ENCODE peak calls at places on chromosome 3, in five cellular contexts. X is activated CD8-positive, alpha-beta memory T cell treated with anti-CD3 and anti-CD28 coated beads, Interleukin-2, amount 10 ng/mL, durations not matched to agents 7 days and 5 days; I is esophagus mucosa; M is omental fat pad; J is K562. Y is an unnamed sample.
A peak's percentile ranks its signal among the peaks of the same experiment; 100 is the strongest.

GRCh38 chr3:115550285-115550741 is 73.0 kb upstream of the GAP43 start:
- ATAC-seq in I (no peak), J (no peak), X (no peak), M (no peak), Y (no peak)

GRCh38 chr3:45381168-45381852 is 7.1 kb upstream of the LARS2 start:
- ATAC-seq in J (peak; percentile 67), I (peak; percentile 22), X (no peak), M (no peak), Y (no peak)

GRCh38 chr3:29513236-29513635 is 232.4 kb downstream of the RBMS3 start:
- ATAC-seq in X (no peak), I (no peak), M (no peak), J (no peak), Y (no peak)

GRCh38 chr3:8663177-8664061 is 18.8 kb upstream of the SSUH2 start:
- ATAC-seq in M (no peak), I (peak; percentile 65), X (no peak), J (peak; percentile 97), Y (no peak)

GRCh38 chr3:23928525-23928924 is 11.6 kb downstream of the RPL15 start:
- ATAC-seq in J (peak; percentile 7), X (no peak), I (peak; percentile 65), M (no peak), Y (no peak)

GRCh38 chr3:51637941-51638471 is 33.0 kb upstream of the TEX264 start:
- ATAC-seq in M (peak; percentile 68), I (peak; percentile 91), X (peak; percentile 67), J (peak; percentile 99), Y (peak; percentile 56)

GRCh38 chr3:16883726-16884083 is 1.1 kb upstream of the PLCL2 start:
- ATAC-seq in I (no peak), M (no peak), X (no peak), J (no peak), Y (no peak)

GRCh38 chr3:49930922-49931321 is 1.3 kb upstream of the MON1A start:
- ATAC-seq in I (no peak), J (peak; percentile 76), X (no peak), M (no peak), Y (no peak)

GRCh38 chr3:72342450-72342849 is 505.8 kb downstream of the SHQ1 start:
- ATAC-seq in J (no peak), M (no peak), X (no peak), I (no peak), Y (no peak)

GRCh38 chr3:10883478-10884234 is 67.6 kb downstream of the SLC6A11 start:
- ATAC-seq in M (no peak), I (peak; percentile 30), X (no peak), J (no peak), Y (no peak)

GRCh38 chr3:119485563-119485962 is 12.8 kb upstream of the TIMMDC1 start:
- ATAC-seq in I (no peak), X (no peak), J (no peak), M (no peak), Y (no peak)

GRCh38 chr3:186630950-186631624 is 9.1 kb upstream of the FETUB start:
- ATAC-seq in M (no peak), X (no peak), I (no peak), J (peak; percentile 61), Y (no peak)

GRCh38 chr3:167976880-167977498 is 118.7 kb downstream of the GOLIM4 start:
- ATAC-seq in X (no peak), M (no peak), I (no peak), J (no peak), Y (no peak)

GRCh38 chr3:46702246-46703012 is 1.2 kb downstream of the TMIE start:
- ATAC-seq in I (no peak), X (no peak), M (no peak), J (no peak), Y (no peak)

GRCh38 chr3:138600341-138600740 is 6.3 kb upstream of the CEP70 start:
- ATAC-seq in I (no peak), J (no peak), M (no peak), X (no peak), Y (no peak)

GRCh38 chr3:114624047-114624445 is 330.2 kb downstream of the TIGIT start:
- ATAC-seq in I (peak; percentile 17), J (no peak), X (no peak), M (peak; percentile 53), Y (no peak)

Y was measured in activated T-helper 17 cell treated with anti-CD3 and anti-CD28 coated beads, Interleukin-2, amount 50 U/mL, for 72 hours.